ENCODE peak calls at places on chromosomes 7 and 10, in five cellular contexts. One of them, this sample, is unnamed.

GRCh38 chr7:47502240-47502877 is 79.6 kb downstream of the TNS3 start:
- DNase-seq in mammary epithelial cell: no peak
- DNase-seq in ovary: no peak
- DNase-seq in adrenal gland: no peak
- DNase-seq in K562: no peak
- DNase-seq in this sample: peak; percentile 36

GRCh38 chr10:75244487-75245353 is 9.0 kb upstream of the COMTD1 start:
- DNase-seq in mammary epithelial cell: no peak
- DNase-seq in ovary: no peak
- DNase-seq in adrenal gland: no peak
- DNase-seq in K562: no peak
- DNase-seq in this sample: no peak

GRCh38 chr7:154345093-154345492 is 292.9 kb downstream of the DPP6 start:
- DNase-seq in mammary epithelial cell: no peak
- DNase-seq in ovary: no peak
- DNase-seq in adrenal gland: no peak
- DNase-seq in K562: no peak
- DNase-seq in this sample: no peak

GRCh38 chr7:4787947-4788626 is 12.7 kb downstream of the AP5Z1 start:
- DNase-seq in mammary epithelial cell: no peak
- DNase-seq in ovary: no peak
- DNase-seq in adrenal gland: no peak
- DNase-seq in K562: no peak
- DNase-seq in this sample: no peak

GRCh38 chr10:43689955-43690771 is 41.5 kb upstream of the ZNF32 start:
- DNase-seq in mammary epithelial cell: peak; percentile 59
- DNase-seq in ovary: peak; percentile 94
- DNase-seq in adrenal gland: peak; percentile 74
- DNase-seq in K562: peak; percentile 91
- DNase-seq in this sample: peak; percentile 82

GRCh38 chr10:11232222-11232961 is 214.7 kb downstream of the CELF2 start:
- DNase-seq in mammary epithelial cell: no peak
- DNase-seq in ovary: no peak
- DNase-seq in adrenal gland: no peak
- DNase-seq in K562: no peak
- DNase-seq in this sample: no peak

GRCh38 chr10:78931333-78932083 is 137.3 kb upstream of the ZMIZ1 start:
- DNase-seq in mammary epithelial cell: peak; percentile 57
- DNase-seq in ovary: peak; percentile 80
- DNase-seq in adrenal gland: peak; percentile 49
- DNase-seq in K562: no peak
- DNase-seq in this sample: peak; percentile 75

GRCh38 chr7:123624527-123625183 is 23.0 kb downstream of the ASB15 start:
- DNase-seq in mammary epithelial cell: peak; percentile 6
- DNase-seq in ovary: no peak
- DNase-seq in adrenal gland: peak; percentile 22
- DNase-seq in K562: peak; percentile 76
- DNase-seq in this sample: no peak

GRCh38 chr7:151017953-151018420 is 6.3 kb downstream of the ATG9B start:
- DNase-seq in mammary epithelial cell: peak; percentile 25
- DNase-seq in ovary: peak; percentile 80
- DNase-seq in adrenal gland: peak; percentile 43
- DNase-seq in K562: peak; percentile 90
- DNase-seq in this sample: peak; percentile 63

GRCh38 chr10:76882245-76882644 is 755.4 kb downstream of the KCNMA1 start:
- DNase-seq in mammary epithelial cell: no peak
- DNase-seq in ovary: no peak
- DNase-seq in adrenal gland: no peak
- DNase-seq in K562: no peak
- DNase-seq in this sample: no peak

GRCh38 chr10:122503886-122504285 is 42.5 kb downstream of the HTRA1 start:
- DNase-seq in mammary epithelial cell: no peak
- DNase-seq in ovary: peak; percentile 24
- DNase-seq in adrenal gland: no peak
- DNase-seq in K562: no peak
- DNase-seq in this sample: no peak

GRCh38 chr7:148060724-148061123 is 529.8 kb upstream of the C7orf33 start:
- DNase-seq in mammary epithelial cell: no peak
- DNase-seq in ovary: no peak
- DNase-seq in adrenal gland: no peak
- DNase-seq in K562: no peak
- DNase-seq in this sample: no peak

GRCh38 chr10:97869091-97870042 is 19.7 kb downstream of the GOLGA7B start:
- DNase-seq in mammary epithelial cell: peak; percentile 86
- DNase-seq in ovary: peak; percentile 24
- DNase-seq in adrenal gland: peak; percentile 91
- DNase-seq in K562: peak; percentile 69
- DNase-seq in this sample: peak; percentile 70

GRCh38 chr10:2761311-2761710 is 306.0 kb upstream of the PFKP start:
- DNase-seq in mammary epithelial cell: no peak
- DNase-seq in ovary: no peak
- DNase-seq in adrenal gland: no peak
- DNase-seq in K562: no peak
- DNase-seq in this sample: no peak

GRCh38 chr7:151062399-151063211 is 3.2 kb downstream of the SLC4A2 start:
- DNase-seq in mammary epithelial cell: peak; percentile 64
- DNase-seq in ovary: peak; percentile 71
- DNase-seq in adrenal gland: peak; percentile 73
- DNase-seq in K562: peak; percentile 91
- DNase-seq in this sample: no peak

GRCh38 chr7:155846936-155847335 is 34.7 kb upstream of the SHH start:
- DNase-seq in mammary epithelial cell: no peak
- DNase-seq in ovary: no peak
- DNase-seq in adrenal gland: no peak
- DNase-seq in K562: no peak
- DNase-seq in this sample: no peak

GRCh38 chr10:122213766-122214165 is 57.3 kb upstream of the BTBD16 start:
- DNase-seq in mammary epithelial cell: no peak
- DNase-seq in ovary: no peak
- DNase-seq in adrenal gland: no peak
- DNase-seq in K562: no peak
- DNase-seq in this sample: no peak

GRCh38 chr10:127738512-127739424 is 1.8 kb downstream of the FOXI2 start:
- DNase-seq in mammary epithelial cell: peak; percentile 40
- DNase-seq in ovary: no peak
- DNase-seq in adrenal gland: no peak
- DNase-seq in K562: no peak
- DNase-seq in this sample: no peak

GRCh38 chr10:93173867-93174845 is 100.5 kb downstream of the CYP26A1 start:
- DNase-seq in mammary epithelial cell: no peak
- DNase-seq in ovary: no peak
- DNase-seq in adrenal gland: no peak
- DNase-seq in K562: no peak
- DNase-seq in this sample: no peak

GRCh38 chr10:92891885-92892705 is 43.8 kb downstream of the EXOC6 start:
- DNase-seq in mammary epithelial cell: peak; percentile 95
- DNase-seq in ovary: peak; percentile 24
- DNase-seq in adrenal gland: peak; percentile 85
- DNase-seq in K562: peak; percentile 15
- DNase-seq in this sample: peak; percentile 12

GRCh38 chr7:116532102-116532501 is 7.3 kb downstream of the CAV1 start:
- DNase-seq in mammary epithelial cell: no peak
- DNase-seq in ovary: no peak
- DNase-seq in adrenal gland: no peak
- DNase-seq in K562: no peak
- DNase-seq in this sample: no peak

GRCh38 chr7:116528008-116528789 is 3.4 kb downstream of the CAV1 start:
- DNase-seq in mammary epithelial cell: peak; percentile 79
- DNase-seq in ovary: peak; percentile 53
- DNase-seq in adrenal gland: peak; percentile 18
- DNase-seq in K562: no peak
- DNase-seq in this sample: no peak

GRCh38 chr7:116527521-116527920 is 2.7 kb downstream of the CAV1 start:
- DNase-seq in mammary epithelial cell: no peak
- DNase-seq in ovary: no peak
- DNase-seq in adrenal gland: no peak
- DNase-seq in K562: no peak
- DNase-seq in this sample: no peak

GRCh38 chr7:116529250-116529649 is 4.4 kb downstream of the CAV1 start:
- DNase-seq in mammary epithelial cell: no peak
- DNase-seq in ovary: no peak
- DNase-seq in adrenal gland: no peak
- DNase-seq in K562: no peak
- DNase-seq in this sample: no peak

DNA sequence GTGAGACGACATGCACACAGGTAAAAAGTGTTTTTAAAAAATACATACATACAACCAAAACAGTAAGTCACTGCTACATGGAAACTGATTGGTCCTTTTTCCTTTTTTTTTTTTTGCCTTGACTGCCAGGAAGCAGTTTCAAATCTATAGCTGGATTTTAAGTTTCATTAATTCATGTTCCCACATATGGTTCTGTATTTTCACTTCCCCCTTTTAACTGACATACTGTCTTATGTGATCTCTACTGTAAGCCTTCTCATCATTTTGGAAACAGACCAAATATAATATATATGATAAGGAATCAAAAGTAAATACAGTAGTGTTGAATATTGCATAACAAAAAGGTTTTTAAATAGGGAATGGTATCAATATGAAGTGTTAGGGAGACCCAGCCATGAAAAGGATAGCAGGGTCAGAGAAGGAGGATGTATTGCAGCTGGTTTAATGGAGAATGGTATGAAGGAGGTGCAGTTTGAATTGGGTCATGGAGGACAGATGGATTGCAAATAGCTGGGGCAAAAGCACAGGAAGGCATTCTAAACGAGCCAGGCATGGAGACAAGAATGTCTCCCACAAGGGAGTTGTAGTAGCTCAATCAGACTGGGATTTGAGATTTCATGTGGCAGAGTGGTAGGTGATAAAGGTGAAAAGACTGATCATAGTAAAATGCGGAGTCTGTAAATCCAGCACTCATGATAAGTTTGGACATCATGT is 5.4 kb downstream of the CAV1 start:
- DNase-seq in mammary epithelial cell: no peak
- DNase-seq in ovary: no peak
- DNase-seq in adrenal gland: no peak
- DNase-seq in K562: no peak
- DNase-seq in this sample: no peak
- H3K4me3 ChIP-seq in mammary epithelial cell: no peak overlapping the region
- H3K4me3 ChIP-seq in ovary: no peak overlapping the region
- H3K4me3 ChIP-seq in adrenal gland: no peak overlapping the region
- H3K4me3 ChIP-seq in K562: no peak overlapping the region
- H3K4me3 ChIP-seq in this sample: peak overlapping the region; percentile 14

GRCh38 chr10:117366741-117367140 is 8.5 kb downstream of the PDZD8 start:
- DNase-seq in mammary epithelial cell: peak; percentile 39
- DNase-seq in ovary: no peak
- DNase-seq in adrenal gland: no peak
- DNase-seq in K562: no peak
- DNase-seq in this sample: no peak
- H3K4me1 ChIP-seq in mammary epithelial cell: peaks cover 50% of the 10 kb centered on the region
- H3K4me1 ChIP-seq in ovary: peaks cover 9% of the 10 kb centered on the region
- H3K4me1 ChIP-seq in adrenal gland: peaks cover 40% of the 10 kb centered on the region
- H3K4me1 ChIP-seq in K562: peaks cover 22% of the 10 kb centered on the region
- H3K4me1 ChIP-seq in this sample: peaks cover 10% of the 10 kb centered on the region

DNA sequence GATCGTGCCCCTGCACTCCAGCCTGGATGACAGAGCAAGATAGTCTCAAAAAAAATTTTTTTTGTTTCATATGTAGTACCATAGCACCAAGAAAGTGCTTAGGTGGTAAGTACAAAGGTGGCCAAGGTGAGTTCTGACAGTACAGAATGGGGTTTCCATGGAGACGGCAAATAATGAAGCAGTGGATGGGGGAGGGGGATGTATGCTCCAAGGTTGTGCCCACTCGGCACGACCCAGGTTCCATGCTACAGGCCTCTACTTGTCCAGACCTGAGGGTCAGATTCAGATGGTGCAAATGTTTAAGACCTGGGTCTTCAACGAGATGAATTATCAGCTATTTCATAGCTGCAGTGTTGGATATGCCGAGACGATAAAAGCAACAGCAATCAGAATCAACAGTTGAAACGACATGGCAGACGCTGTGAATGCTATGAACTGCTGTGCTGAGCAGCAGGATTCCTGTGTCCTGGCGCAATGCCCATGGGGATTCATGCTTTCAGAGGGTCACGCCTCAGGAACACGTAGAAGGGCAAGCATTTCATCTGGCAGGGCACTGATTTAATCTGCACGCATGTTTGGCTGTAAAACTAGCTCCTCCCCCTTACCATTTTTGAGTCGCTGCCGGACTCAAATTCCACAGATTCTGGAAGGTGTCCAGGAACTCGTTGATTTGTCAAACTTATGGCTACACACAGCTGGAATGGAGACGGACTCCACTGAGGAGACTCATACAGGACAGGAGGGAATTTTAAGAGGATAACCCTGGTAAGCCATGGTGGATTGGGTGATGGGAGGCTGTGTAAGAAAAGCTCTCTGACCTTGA is 256.5 kb downstream of the FRMD4A start:
- DNase-seq in mammary epithelial cell: peak; percentile 97
- DNase-seq in ovary: peak; percentile 63
- DNase-seq in adrenal gland: peak; percentile 75
- DNase-seq in K562: no peak
- DNase-seq in this sample: peak; percentile 89
- H3K4me3 ChIP-seq in mammary epithelial cell: no peak overlapping the region
- H3K4me3 ChIP-seq in ovary: no peak overlapping the region
- H3K4me3 ChIP-seq in adrenal gland: no peak overlapping the region
- H3K4me3 ChIP-seq in K562: no peak overlapping the region
- H3K4me3 ChIP-seq in this sample: no peak overlapping the region

GRCh38 chr10:124686707-124687376 is 57.3 kb downstream of the FAM53B start:
- DNase-seq in mammary epithelial cell: no peak
- DNase-seq in ovary: no peak
- DNase-seq in adrenal gland: peak; percentile 69
- DNase-seq in K562: no peak
- DNase-seq in this sample: peak; percentile 58
- H3K4me1 ChIP-seq in mammary epithelial cell: peaks cover 15% of the 10 kb centered on the region
- H3K4me1 ChIP-seq in ovary: peaks cover 10% of the 10 kb centered on the region
- H3K4me1 ChIP-seq in adrenal gland: peaks cover 66% of the 10 kb centered on the region
- H3K4me1 ChIP-seq in K562: peaks cover 31% of the 10 kb centered on the region
- H3K4me1 ChIP-seq in this sample: peaks cover 90% of the 10 kb centered on the region

This sample was measured in tibial nerve.